ENCODE peak calls at places on chromosome 14, in eight cellular contexts. J is lung, M is mesenchymal stem cell, W is GM06990, X is bronchial epithelial cell, H is heart left ventricle, P is cardiac muscle cell, E is aorta. C is an unnamed sample.

GRCh38 chr14:58297412-58297761 is 968 bp upstream of the ARID4A start:
- DNase-seq in J (no peak), M (peak; percentile 85), W (no peak), X (peak; percentile 50), H (no peak), P (no peak), E (no peak), C (no peak)

GRCh38 chr14:32697114-32697513 is 241.6 kb upstream of the NPAS3 start:
- DNase-seq in J (no peak), M (no peak), W (no peak), X (no peak), H (no peak), P (no peak), E (no peak), C (no peak)

GRCh38 chr14:77889971-77890442 is 90.1 kb downstream of the ADCK1 start:
- DNase-seq in J (no peak), M (peak; percentile 19), W (no peak), X (peak; percentile 94), H (no peak), P (peak; percentile 93), E (no peak), C (peak; percentile 9)

GRCh38 chr14:68790656-68791077 is 2.2 kb downstream of the ZFP36L1 start:
- DNase-seq in J (no peak), M (no peak), W (peak; percentile 55), X (peak; percentile 18), H (peak; percentile 13), P (peak; percentile 43), E (no peak), C (no peak)

GRCh38 chr14:95518045-95518751 is 1.7 kb upstream of the SYNE3 start:
- DNase-seq in J (no peak), M (peak; percentile 75), W (peak; percentile 52), X (peak; percentile 38), H (no peak), P (peak; percentile 74), E (no peak), C (no peak)

GRCh38 chr14:48723841-48724495 is 862.2 kb downstream of the RPS29 start:
- DNase-seq in J (no peak), M (no peak), W (no peak), X (no peak), H (no peak), P (no peak), E (no peak), C (no peak)

GRCh38 chr14:29927596-29928341 is at the start of gene PRKD1:
- DNase-seq in J (peak; percentile 59), M (peak; percentile 76), W (peak; percentile 3), X (no peak), H (peak; percentile 71), P (peak; percentile 84), E (peak; percentile 90), C (no peak)

GRCh38 chr14:101813171-101813759 is 51.8 kb downstream of the PPP2R5C start:
- DNase-seq in J (no peak), M (no peak), W (no peak), X (no peak), H (peak; percentile 82), P (no peak), E (no peak), C (no peak)

GRCh38 chr14:91399868-91400640 is 17.6 kb downstream of the CCDC88C start:
- DNase-seq in J (no peak), M (no peak), W (peak; percentile 60), X (no peak), H (no peak), P (no peak), E (peak; percentile 64), C (no peak)

GRCh38 chr14:104536942-104537612 is 42.5 kb upstream of the C14orf180 start:
- DNase-seq in J (peak; percentile 37), M (peak; percentile 15), W (no peak), X (peak; percentile 89), H (peak; percentile 37), P (peak; percentile 57), E (no peak), C (no peak)

GRCh38 chr14:93952829-93953228 is 23.5 kb downstream of the ASB2 start:
- DNase-seq in J (no peak), M (no peak), W (no peak), X (no peak), H (no peak), P (no peak), E (no peak), C (no peak)

GRCh38 chr14:97994020-97994531 is 1196.9 kb downstream of the VRK1 start:
- DNase-seq in J (no peak), M (no peak), W (no peak), X (no peak), H (no peak), P (no peak), E (no peak), C (no peak)

GRCh38 chr14:68733086-68733621 is 59.7 kb downstream of the ZFP36L1 start:
- DNase-seq in J (peak; percentile 45), M (peak; percentile 42), W (no peak), X (peak; percentile 69), H (no peak), P (peak; percentile 65), E (no peak), C (peak; percentile 12)

GRCh38 chr14:102655154-102655553 is 62.7 kb downstream of the RCOR1 start:
- DNase-seq in J (no peak), M (peak; percentile 37), W (no peak), X (peak; percentile 75), H (no peak), P (peak; percentile 44), E (no peak), C (peak; percentile 53)

GRCh38 chr14:71320107-71320733 is 413.0 kb downstream of the PCNX1 start:
- DNase-seq in J (peak; percentile 98), M (peak; percentile 99), W (peak; percentile 98), X (peak; percentile 90), H (peak; percentile 99), P (peak; percentile 100), E (peak; percentile 100), C (peak; percentile 92)

GRCh38 chr14:50859296-50859624 is 12.6 kb upstream of the ABHD12B start:
- DNase-seq in J (no peak), M (no peak), W (no peak), X (no peak), H (no peak), P (no peak), E (no peak), C (no peak)

GRCh38 chr14:50862171-50862570 is 9.7 kb upstream of the ABHD12B start:
- DNase-seq in J (no peak), M (peak; percentile 59), W (no peak), X (no peak), H (no peak), P (peak; percentile 74), E (no peak), C (no peak)

GRCh38 chr14:50864237-50864636 is 7.6 kb upstream of the ABHD12B start:
- DNase-seq in J (no peak), M (no peak), W (no peak), X (no peak), H (no peak), P (no peak), E (no peak), C (no peak)

GRCh38 chr14:50856660-50857059 is 15.2 kb upstream of the ABHD12B start:
- DNase-seq in J (no peak), M (no peak), W (no peak), X (no peak), H (no peak), P (no peak), E (no peak), C (no peak)

GRCh38 chr14:50860478-50861086 is 11.3 kb upstream of the ABHD12B start:
- DNase-seq in J (peak; percentile 79), M (peak; percentile 77), W (peak; percentile 38), X (peak; percentile 78), H (peak; percentile 70), P (peak; percentile 87), E (peak; percentile 90), C (peak; percentile 48)
- H3K4me3 ChIP-seq in J (no peak overlapping the region), M (no peak overlapping the region), W (peak overlapping the region; percentile 64), X (peak overlapping the region; percentile 43), H (peak overlapping the region; percentile 12), P (no peak overlapping the region), E (peak overlapping the region; percentile 46), C (peak overlapping the region; percentile 32)

GRCh38 chr14:22920697-22921096 is 1.7 kb upstream of the RBM23 start:
- DNase-seq in J (no peak), M (no peak), W (no peak), X (no peak), H (peak; percentile 51), P (no peak), E (no peak), C (no peak)

GRCh38 chr14:22926316-22926715 is 2.9 kb downstream of the PRMT5 start:
- DNase-seq in J (no peak), M (no peak), W (no peak), X (peak; percentile 91), H (no peak), P (no peak), E (no peak), C (no peak)

GRCh38 chr14:22922294-22922693 is 3.3 kb upstream of the RBM23 start:
- DNase-seq in J (no peak), M (no peak), W (no peak), X (no peak), H (no peak), P (no peak), E (no peak), C (no peak)

GRCh38 chr14:22925513-22925912 is 3.7 kb downstream of the PRMT5 start:
- DNase-seq in J (no peak), M (no peak), W (no peak), X (no peak), H (no peak), P (no peak), E (no peak), C (no peak)

GRCh38 chr14:22923746-22924145 is 4.8 kb upstream of the RBM23 start:
- DNase-seq in J (no peak), M (no peak), W (no peak), X (no peak), H (no peak), P (no peak), E (no peak), C (no peak)
- H3K36me3 ChIP-seq in J (peaks cover 32% of the 10 kb centered on the region), M (peaks cover 36% of the 10 kb centered on the region), W (peaks cover 22% of the 10 kb centered on the region), X (peaks cover 37% of the 10 kb centered on the region), H (peaks cover 73% of the 10 kb centered on the region), P (peaks cover 41% of the 10 kb centered on the region), E (peaks cover 11% of the 10 kb centered on the region), C (peaks cover 2% of the 10 kb centered on the region)

GRCh38 chr14:61355892-61356325 is 34.5 kb downstream of the PRKCH start:
- DNase-seq in J (peak; percentile 74), M (no peak), W (no peak), X (peak; percentile 99), H (peak; percentile 75), P (peak; percentile 74), E (no peak), C (peak; percentile 67)
- H3K4me3 ChIP-seq in J (no peak overlapping the region), M (no peak overlapping the region), W (no peak overlapping the region), X (no peak overlapping the region), H (no peak overlapping the region), P (no peak overlapping the region), E (no peak overlapping the region), C (no peak overlapping the region)

DNA sequence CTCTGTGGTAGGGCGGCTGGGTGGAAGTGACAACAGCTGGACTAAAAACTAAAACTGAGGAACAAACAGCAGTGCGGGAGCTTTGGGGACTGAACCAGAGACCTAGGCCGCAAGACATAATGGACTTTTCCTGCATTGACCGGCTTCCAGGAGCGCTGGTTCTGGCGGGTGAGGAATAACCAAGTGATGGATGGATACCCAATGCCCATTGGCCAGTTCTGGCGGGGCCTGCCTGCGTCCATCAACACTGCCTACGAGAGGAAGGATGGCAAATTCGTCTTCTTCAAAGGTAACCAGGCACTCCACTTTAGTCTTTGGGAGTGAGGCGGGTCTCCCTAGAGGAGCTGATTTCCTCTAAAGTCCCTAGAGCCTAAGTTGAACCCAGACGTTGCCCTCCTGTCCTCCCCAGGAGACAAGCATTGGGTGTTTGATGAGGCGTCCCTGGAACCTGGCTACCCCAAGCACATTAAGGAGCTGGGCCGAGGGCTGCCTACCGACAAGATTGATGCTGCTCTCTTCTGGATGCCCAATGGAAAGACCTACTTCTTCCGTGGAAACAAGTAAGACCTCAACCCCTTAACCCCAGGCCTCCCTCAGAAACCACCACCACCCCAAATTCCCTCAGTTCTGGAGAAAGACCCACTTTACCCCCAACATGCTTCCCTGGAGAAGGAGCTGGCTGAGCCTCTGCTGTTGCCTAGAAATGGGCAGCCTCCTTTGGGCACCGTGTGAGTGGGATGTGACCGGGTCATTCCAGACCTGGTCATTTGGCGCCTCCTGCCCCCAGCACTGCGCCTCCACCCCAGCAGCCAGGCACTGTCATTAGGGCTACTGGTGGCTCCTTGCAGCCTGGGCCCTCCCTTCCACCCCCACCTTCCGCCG is 8.1 kb downstream of the MMP14 start:
- DNase-seq in J (no peak), M (no peak), W (no peak), X (no peak), H (no peak), P (no peak), E (peak; percentile 62), C (no peak)
- H3K36me3 ChIP-seq in J (no peaks in the 10 kb centered on the region), M (peaks cover 78% of the 10 kb centered on the region), W (no peaks in the 10 kb centered on the region), X (peaks cover 58% of the 10 kb centered on the region), H (peaks cover 69% of the 10 kb centered on the region), P (no peaks in the 10 kb centered on the region), E (peaks cover 17% of the 10 kb centered on the region), C (peaks cover 4% of the 10 kb centered on the region)

C was measured in kidney epithelial cell.